ENCODE peak calls at places on chromosomes 4 and X, in five cellular contexts. H is pancreas; N is stimulated activated naive CD8-positive, alpha-beta T cell treated with anti-CD3 and anti-CD28 coated beads, Interleukin-15, Interleukin-2, amounts not matched to agents 100 U/mL and 50 U/mL, for 24 hours; D is activated CD8-positive, alpha-beta T cell treated with anti-CD3 and anti-CD28 coated beads, Interleukin-2, amount 10 ng/mL, durations not matched to agents 7 days and 5 days; O is activated CD8-positive, alpha-beta memory T cell treated with anti-CD3 and anti-CD28 coated beads, Interleukin-2, amount 10 ng/mL, durations not matched to agents 7 days and 5 days. Q is an unnamed sample.

GRCh38 chr4:110988741-110989140 is 365.9 kb upstream of the PITX2 start:
- ATAC-seq in H (no peak), D (no peak), O (no peak), N (no peak), Q (no peak)

GRCh38 chrX:119187298-119187697 is 48.8 kb upstream of the PGRMC1 start:
- ATAC-seq in D (no peak), N (no peak), H (no peak), O (no peak), Q (no peak)

GRCh38 chr4:75666299-75666698 is 6.9 kb downstream of the G3BP2 start:
- ATAC-seq in D (no peak), H (no peak), O (peak; percentile 31), N (peak; percentile 35), Q (no peak)

GRCh38 chr4:119124314-119124713 is 11.3 kb upstream of the MYOZ2 start:
- ATAC-seq in D (no peak), O (no peak), N (no peak), H (no peak), Q (no peak)

GRCh38 chr4:69713593-69713992 is 46.8 kb downstream of the SULT1B1 start:
- ATAC-seq in H (no peak), D (no peak), N (no peak), O (no peak), Q (no peak)

GRCh38 chrX:1902901-1903379 is 288.1 kb downstream of the ASMT start:
- ATAC-seq in D (no peak), O (no peak), N (no peak), H (no peak), Q (no peak)

GRCh38 chr4:88158038-88158359 is 440 bp downstream of the ABCG2 start:
- ATAC-seq in D (no peak), O (no peak), H (no peak), N (no peak), Q (no peak)

GRCh38 chrX:134599173-134599914 is 58.9 kb downstream of the PLAC1 start:
- ATAC-seq in D (no peak), O (no peak), N (peak; percentile 90), H (peak; percentile 18), Q (no peak)

GRCh38 chr4:184473265-184473514 is 1.2 kb downstream of the IRF2 start:
- ATAC-seq in H (no peak), D (no peak), N (no peak), O (no peak), Q (peak; percentile 6)

GRCh38 chr4:38943355-38943754 is 75.7 kb downstream of the FAM114A1 start:
- ATAC-seq in D (no peak), O (no peak), H (peak; percentile 42), N (no peak), Q (no peak)

Q was measured in esophagus mucosa.